ENCODE peak calls at places on chromosome 11, in four cellular contexts. Y is HS-5; E is effector CD4-positive, alpha-beta T cell; B is upper lobe of right lung. N is an unnamed sample.

GRCh38 chr11:813037-813436 is 3.3 kb downstream of the RPLP2 start:
- DNase-seq in Y (no peak), E (no peak), B (no peak), N (no peak)

GRCh38 chr11:8597182-8597581 is 3.2 kb upstream of the STK33 start:
- DNase-seq in Y (peak), E (no peak), B (no peak), N (no peak)

GRCh38 chr11:134731562-134731961 is 319.5 kb upstream of the B3GAT1 start:
- DNase-seq in E (no peak), B (no peak), Y (no peak), N (no peak)

GRCh38 chr11:126839496-126839895 is 161.1 kb downstream of the KIRREL3 start:
- DNase-seq in E (no peak), Y (no peak), B (no peak), N (no peak)

GRCh38 chr11:61725632-61726280 is 26.7 kb upstream of the MYRF start:
- DNase-seq in E (no peak), Y (no peak), B (no peak), N (no peak)

GRCh38 chr11:27696961-27697360 is 3.3 kb downstream of the BDNF start:
- DNase-seq in E (no peak), B (no peak), Y (no peak), N (no peak)

GRCh38 chr11:115244758-115245157 is 259.5 kb downstream of the CADM1 start:
- DNase-seq in Y (no peak), E (no peak), B (no peak), N (no peak)

GRCh38 chr11:88103337-88104206 is 71.7 kb downstream of the RAB38 start:
- DNase-seq in E (no peak), B (peak), Y (no peak), N (no peak)

GRCh38 chr11:88480217-88480616 is 142.7 kb upstream of the CTSC start:
- DNase-seq in B (no peak), Y (peak), E (no peak), N (no peak)

GRCh38 chr11:128714881-128715280 is 21.0 kb downstream of the FLI1 start:
- DNase-seq in Y (peak), E (no peak), B (no peak), N (no peak)

N was measured in frontal cortex.